ENCODE peak calls at places on chromosomes 13 and 19, in seven cellular contexts. Q is naive thymus-derived CD8-positive, alpha-beta T cell; F is nephron progenitor cell; C is activated naive CD8-positive, alpha-beta T cell treated with anti-CD3 and anti-CD28 coated beads, Interleukin-2, amount 50 U/mL, for 24 hours; R is MV-4-11; P is body of pancreas; Y is fibroblast of lung. W is an unnamed sample.

GRCh38 chr19:1860133-1860775 is 3.1 kb downstream of the KLF16 start:
- DNase-seq in Q (peak), R (peak), C (no peak), P (peak), F (peak), Y (peak), W (no peak)

GRCh38 chr13:26589754-26590153 is 32.3 kb downstream of the WASF3 start:
- DNase-seq in C (no peak), R (no peak), P (no peak), Q (no peak), Y (peak), F (no peak), W (peak)

GRCh38 chr13:55937180-55937579 is 1203.5 kb upstream of the PRR20A start:
- DNase-seq in P (no peak), C (no peak), F (no peak), Q (no peak), Y (no peak), R (no peak), W (no peak)

GRCh38 chr19:46629546-46630025 is 4.7 kb upstream of the PTGIR start:
- DNase-seq in C (no peak), F (no peak), Y (no peak), R (peak), Q (no peak), P (peak), W (no peak)

GRCh38 chr13:21123956-21124355 is 52.4 kb downstream of the SKA3 start:
- DNase-seq in R (no peak), C (no peak), F (no peak), Q (no peak), P (no peak), Y (no peak), W (no peak)

GRCh38 chr19:9584073-9584833 is at the start of gene ZNF121:
- DNase-seq in R (peak), P (peak), F (peak), C (peak), Y (peak), Q (peak), W (peak)

GRCh38 chr13:36074659-36075058 is 56.5 kb downstream of the DCLK1 start:
- DNase-seq in C (no peak), Y (peak), F (no peak), Q (no peak), P (no peak), R (no peak), W (peak)

GRCh38 chr19:15419413-15420025 is 731 bp upstream of the AKAP8L start:
- DNase-seq in R (no peak), C (no peak), Y (no peak), F (no peak), P (no peak), Q (no peak), W (no peak)

GRCh38 chr13:75365724-75366173 is 116.2 kb downstream of the TBC1D4 start:
- DNase-seq in P (no peak), Y (peak), F (no peak), C (no peak), R (peak), Q (no peak), W (no peak)

GRCh38 chr19:10295305-10295846 is 5.6 kb downstream of the ICAM5 start:
- DNase-seq in C (peak), F (peak), R (peak), P (no peak), Y (no peak), Q (peak), W (no peak)

GRCh38 chr19:45592366-45592765 is 7.8 kb upstream of the OPA3 start:
- DNase-seq in R (no peak), F (no peak), Y (no peak), P (no peak), C (no peak), Q (no peak), W (no peak)

GRCh38 chr13:87057807-87058520 is 613.2 kb upstream of the SLITRK5 start:
- DNase-seq in Y (no peak), F (no peak), P (no peak), R (no peak), Q (no peak), C (no peak), W (no peak)

W was measured in globus pallidus.